ENCODE peak calls at places on chromosomes 11 and 22, in seven cellular contexts. Y is ovary, A is tibial nerve, T is upper lobe of left lung, O is K562, R is body of pancreas, U is breast epithelium. P is an unnamed sample. For H3K4me1, the result is how much of the 10 kb centered on the place peaks cover.

GRCh38 chr11:13040969-13041561 is 31.9 kb downstream of the RASSF10 start:
- DNase-seq in Y (no peak), A (no peak), T (no peak), O (peak), R (no peak), U (no peak), P (no peak)

GRCh38 chr11:14687943-14688627 is 44.5 kb downstream of the PDE3B start:
- DNase-seq in Y (no peak), A (no peak), T (no peak), O (no peak), R (no peak), U (no peak), P (no peak)

GRCh38 chr11:19772480-19772879 is 59.8 kb downstream of the NAV2 start:
- DNase-seq in Y (no peak), A (no peak), T (no peak), O (no peak), R (no peak), U (no peak), P (no peak)

GRCh38 chr22:28798810-28799124 is 1.6 kb downstream of the XBP1 start:
- DNase-seq in Y (no peak), A (no peak), T (no peak), O (no peak), R (no peak), U (no peak), P (no peak)

GRCh38 chr22:32584650-32585049 is 110.0 kb downstream of the FBXO7 start:
- DNase-seq in Y (no peak), A (no peak), T (no peak), O (no peak), R (no peak), U (no peak), P (no peak)

GRCh38 chr11:38530226-38530625 is 1932.2 kb upstream of the RAG2 start:
- DNase-seq in Y (no peak), A (no peak), T (no peak), O (no peak), R (no peak), U (no peak), P (no peak)

GRCh38 chr11:84273541-84273940 is 987.4 kb upstream of the CCDC90B start:
- DNase-seq in Y (no peak), A (no peak), T (no peak), O (no peak), R (no peak), U (no peak), P (no peak)

GRCh38 chr11:1751521-1751921 is 1.1 kb upstream of the IFITM10 start:
- DNase-seq in Y (no peak), A (no peak), T (no peak), O (no peak), R (no peak), U (no peak), P (no peak)

GRCh38 chr22:48315415-48316244 is 1512.0 kb downstream of the BRD1 start:
- DNase-seq in Y (no peak), A (no peak), T (no peak), O (no peak), R (no peak), U (no peak), P (peak)

GRCh38 chr11:36672815-36673450 is 74.9 kb upstream of the RAG2 start:
- DNase-seq in Y (no peak), A (no peak), T (no peak), O (peak), R (no peak), U (no peak), P (no peak)

GRCh38 chr22:42803454-42803853 is 53.6 kb downstream of the ARFGAP3 start:
- DNase-seq in Y (no peak), A (no peak), T (no peak), O (no peak), R (peak), U (peak), P (peak)

GRCh38 chr11:98398508-98398907 is 622.2 kb upstream of the CNTN5 start:
- DNase-seq in Y (no peak), A (no peak), T (no peak), O (no peak), R (no peak), U (no peak), P (no peak)

GRCh38 chr11:5335166-5335565 is 8.2 kb downstream of the OR51B5 start:
- DNase-seq in Y (no peak), A (no peak), T (no peak), O (peak), R (no peak), U (no peak), P (no peak)

GRCh38 chr22:32579533-32580220 is 105.1 kb downstream of the FBXO7 start:
- DNase-seq in Y (no peak), A (no peak), T (no peak), O (no peak), R (no peak), U (no peak), P (peak)

GRCh38 chr11:121250843-121251242 is 41.7 kb upstream of the SC5D start:
- DNase-seq in Y (no peak), A (no peak), T (no peak), O (no peak), R (no peak), U (no peak), P (no peak)

GRCh38 chr22:40487663-40488249 is 117.4 kb downstream of the SGSM3 start:
- DNase-seq in Y (no peak), A (no peak), T (no peak), O (no peak), R (no peak), U (no peak), P (no peak)

GRCh38 chr11:75126564-75126963 is 24.3 kb upstream of the SLCO2B1 start:
- DNase-seq in Y (no peak), A (no peak), T (no peak), O (no peak), R (no peak), U (no peak), P (no peak)

GRCh38 chr11:33043221-33043833 is 4.0 kb downstream of the TCP11L1 start:
- DNase-seq in Y (no peak), A (no peak), T (no peak), O (no peak), R (no peak), U (no peak), P (no peak)

GRCh38 chr22:24435861-24436351 is 8.5 kb downstream of the ADORA2A start:
- DNase-seq in Y (no peak), A (peak), T (no peak), O (no peak), R (no peak), U (no peak), P (no peak)

GRCh38 chr11:31974737-31975136 is 116.1 kb upstream of the RCN1 start:
- DNase-seq in Y (no peak), A (no peak), T (no peak), O (no peak), R (no peak), U (no peak), P (no peak)

DNA sequence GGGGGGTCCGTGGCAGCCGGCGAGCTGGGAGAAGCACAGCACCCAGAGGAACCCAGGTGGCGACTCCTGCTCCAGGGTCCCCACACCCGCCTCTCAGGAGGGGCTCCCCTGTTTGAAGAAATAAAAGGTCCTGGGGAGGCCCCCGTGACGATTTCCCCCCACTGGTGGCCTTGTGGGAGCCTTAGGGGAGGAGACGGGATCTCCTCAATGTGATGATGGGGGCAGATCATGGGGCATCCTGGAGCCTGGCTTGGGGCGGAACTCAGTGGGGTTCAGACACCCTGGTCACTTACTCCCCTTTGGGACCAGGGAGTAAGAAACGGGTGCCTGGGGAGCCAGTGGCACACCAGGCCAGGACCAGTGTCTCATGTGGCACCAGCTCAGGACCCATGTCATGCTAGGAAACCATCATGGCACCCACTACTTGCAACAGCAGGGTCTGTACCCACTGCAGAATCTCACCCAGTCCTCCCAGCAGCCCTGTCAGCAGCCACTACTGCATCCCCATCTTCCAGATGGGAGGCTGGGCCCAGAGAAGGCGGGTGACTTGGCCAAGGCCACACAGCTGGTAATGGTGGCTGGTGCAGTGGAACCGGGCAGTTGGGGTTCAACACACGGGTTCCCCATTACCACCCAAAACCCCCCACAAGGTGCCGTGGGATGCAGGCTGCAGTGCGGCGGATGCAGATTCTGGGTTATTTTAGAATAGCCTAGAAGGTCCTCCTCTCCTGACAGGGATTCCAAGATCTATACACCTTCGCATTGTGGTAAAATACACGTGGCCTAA is 130.7 kb downstream of the CTTN start:
- DNase-seq in Y (no peak), A (no peak), T (no peak), O (no peak), R (no peak), U (no peak), P (peak)
- TF ChIP-seq POLR2A in Y (no peak), A (no peak), T (no peak), O (no peak), R (no peak), U (no peak), P (no peak)

GRCh38 chr11:117953029-117953671 is 23.9 kb upstream of the TMPRSS13 start:
- DNase-seq in Y (no peak), A (no peak), T (no peak), O (peak), R (no peak), U (no peak), P (no peak)

GRCh38 chr11:117946842-117947526 is 17.8 kb upstream of the TMPRSS13 start:
- DNase-seq in Y (peak), A (peak), T (no peak), O (peak), R (peak), U (peak), P (peak)

GRCh38 chr11:117950999-117951961 is 22.1 kb upstream of the TMPRSS13 start:
- DNase-seq in Y (no peak), A (no peak), T (peak), O (no peak), R (no peak), U (no peak), P (no peak)

GRCh38 chr11:117949062-117949461 is 19.9 kb upstream of the TMPRSS13 start:
- DNase-seq in Y (no peak), A (no peak), T (no peak), O (no peak), R (no peak), U (no peak), P (no peak)

DNA sequence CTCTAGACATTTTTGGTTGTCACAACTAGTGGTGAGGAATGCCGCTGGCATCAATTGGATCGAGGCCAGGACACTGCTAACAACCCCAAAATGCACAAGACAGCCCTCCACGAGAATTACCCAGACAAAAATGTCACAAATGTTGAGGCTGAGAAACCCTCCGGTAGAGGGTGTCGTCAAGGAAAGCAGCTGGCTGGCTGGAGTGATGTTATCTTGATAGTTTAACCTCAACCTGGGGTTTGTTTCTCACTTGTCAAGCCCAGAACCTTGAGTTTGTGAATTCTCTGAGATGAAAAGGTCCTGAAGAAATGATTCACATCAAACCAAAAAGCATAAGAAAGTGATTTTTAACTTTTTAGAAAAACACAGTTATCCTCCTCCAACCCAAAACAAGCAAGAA is 21.1 kb upstream of the TMPRSS13 start:
- DNase-seq in Y (no peak), A (no peak), T (no peak), O (peak), R (no peak), U (no peak), P (no peak)
- H3K4me3 ChIP-seq in Y (no peak), A (no peak), T (no peak), O (no peak), R (no peak), U (no peak), P (no peak)

GRCh38 chr22:27757928-27758525 is 43.5 kb downstream of the MN1 start:
- DNase-seq in Y (no peak), A (no peak), T (no peak), O (no peak), R (no peak), U (no peak), P (no peak)
- H3K4me1 ChIP-seq in Y (under half), A (under half), T (under half), O (under half), R (under half), U (under half), P (under half)

GRCh38 chr22:46267431-46268279 is at the start of gene TTC38:
- DNase-seq in Y (peak), A (peak), T (peak), O (peak), R (peak), U (peak), P (peak)
- TF ChIP-seq POLR2A in Y (peak), A (peak), T (peak), O (peak), R (peak), U (no peak), P (peak)

GRCh38 chr11:58055806-58056401 is 25.2 kb downstream of the OR6Q1 start:
- DNase-seq in Y (no peak), A (no peak), T (no peak), O (no peak), R (no peak), U (no peak), P (no peak)

GRCh38 chr11:58057481-58057880 is 26.7 kb downstream of the OR6Q1 start:
- DNase-seq in Y (no peak), A (no peak), T (no peak), O (no peak), R (no peak), U (no peak), P (no peak)

GRCh38 chr11:58060535-58060934 is 29.8 kb downstream of the OR6Q1 start:
- DNase-seq in Y (no peak), A (no peak), T (no peak), O (no peak), R (no peak), U (no peak), P (no peak)

GRCh38 chr11:58059011-58059358 is 28.2 kb downstream of the OR6Q1 start:
- DNase-seq in Y (no peak), A (no peak), T (no peak), O (no peak), R (no peak), U (no peak), P (no peak)

GRCh38 chr11:58058276-58059010 is 27.7 kb downstream of the OR6Q1 start:
- DNase-seq in Y (no peak), A (no peak), T (peak), O (no peak), R (peak), U (no peak), P (no peak)
- H3K4me3 ChIP-seq in Y (no peak), A (no peak), T (no peak), O (no peak), R (no peak), U (no peak), P (no peak)

DNA sequence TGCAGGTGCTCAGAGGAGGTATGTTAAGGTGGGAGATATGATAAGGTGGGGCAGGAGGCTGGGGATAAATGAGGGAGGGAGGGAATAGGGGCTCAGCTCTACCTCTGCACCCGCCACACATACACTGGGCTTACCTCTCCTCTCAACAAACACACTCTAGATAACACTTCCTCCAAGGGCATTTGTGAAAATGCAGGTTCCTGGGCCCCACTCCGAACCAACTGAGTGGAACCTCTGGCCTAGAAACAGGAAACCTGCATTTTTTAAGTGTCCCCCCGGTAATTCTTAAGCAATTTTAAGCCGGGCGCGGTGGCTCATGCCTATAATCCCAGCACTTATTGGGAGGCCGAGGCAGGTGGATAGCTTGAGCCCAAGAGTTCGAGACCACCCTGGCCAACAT is 46.5 kb upstream of the CD5 start:
- DNase-seq in Y (no peak), A (no peak), T (no peak), O (no peak), R (no peak), U (no peak), P (no peak)
- H3K4me1 ChIP-seq in Y (under half), A (under half), T (under half), O (under half), R (under half), U (under half), P (under half)

GRCh38 chr11:119029340-119030028 is 1.2 kb downstream of the SLC37A4 start:
- DNase-seq in Y (no peak), A (no peak), T (no peak), O (peak), R (peak), U (no peak), P (peak)

GRCh38 chr11:119030029-119030328 is 698 bp downstream of the SLC37A4 start:
- DNase-seq in Y (no peak), A (no peak), T (no peak), O (no peak), R (no peak), U (no peak), P (no peak)

GRCh38 chr11:119029069-119029339 is 1.7 kb downstream of the SLC37A4 start:
- DNase-seq in Y (no peak), A (no peak), T (no peak), O (peak), R (peak), U (no peak), P (no peak)

GRCh38 chr11:119031912-119032280 is 1.2 kb upstream of the SLC37A4 start:
- DNase-seq in Y (no peak), A (no peak), T (no peak), O (no peak), R (no peak), U (no peak), P (no peak)

DNA sequence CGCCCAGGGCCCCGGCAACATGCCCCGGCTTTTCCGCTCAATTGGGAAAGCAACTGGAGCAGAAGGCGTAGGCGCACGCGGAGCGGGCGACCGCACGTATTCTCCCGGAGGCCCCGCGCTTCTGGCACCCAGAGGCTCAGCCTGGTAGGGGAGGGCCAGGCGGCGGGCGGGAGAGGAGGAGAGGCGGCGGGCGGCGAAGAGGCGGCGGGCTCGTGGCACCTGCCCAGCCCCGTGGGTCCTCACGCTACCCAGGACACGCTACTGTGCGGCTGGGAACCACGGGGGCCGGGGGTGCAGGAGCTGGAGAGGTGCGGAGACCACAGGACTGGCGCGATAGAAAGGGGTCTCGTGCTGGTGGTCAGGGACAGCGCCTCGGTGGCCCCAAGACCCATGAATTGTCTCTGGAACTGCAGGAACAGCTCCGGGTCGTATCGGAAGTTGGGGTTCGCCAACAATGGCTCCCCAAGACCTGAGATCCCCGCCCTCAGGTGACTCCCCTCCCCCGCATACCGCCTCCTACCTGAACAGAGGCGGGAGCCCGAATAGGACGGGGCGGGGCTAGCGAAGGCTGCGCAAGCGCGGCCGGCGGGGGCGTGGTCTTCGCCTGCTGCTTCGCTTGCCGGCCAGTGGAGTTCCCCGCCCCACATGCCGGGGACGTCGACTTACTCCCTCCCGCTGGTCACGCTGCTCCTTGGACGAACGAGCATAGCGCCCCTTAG is at the start of gene SLC37A4:
- DNase-seq in Y (peak), A (peak), T (peak), O (peak), R (peak), U (peak), P (peak)
- TF ChIP-seq POLR2A in Y (no peak), A (peak), T (peak), O (peak), R (peak), U (no peak), P (peak)

GRCh38 chr22:30279389-30279788 is 9.9 kb downstream of the CASTOR1 start:
- DNase-seq in Y (no peak), A (no peak), T (peak), O (no peak), R (no peak), U (no peak), P (no peak)

GRCh38 chr22:30277547-30278344 is 11.1 kb upstream of the OSM start:
- DNase-seq in Y (no peak), A (no peak), T (no peak), O (no peak), R (no peak), U (no peak), P (no peak)

GRCh38 chr22:30282616-30283046 is 6.7 kb downstream of the CASTOR1 start:
- DNase-seq in Y (no peak), A (no peak), T (no peak), O (no peak), R (no peak), U (no peak), P (no peak)

GRCh38 chr22:30280495-30280894 is 8.8 kb downstream of the CASTOR1 start:
- DNase-seq in Y (no peak), A (no peak), T (no peak), O (no peak), R (no peak), U (no peak), P (no peak)

DNA sequence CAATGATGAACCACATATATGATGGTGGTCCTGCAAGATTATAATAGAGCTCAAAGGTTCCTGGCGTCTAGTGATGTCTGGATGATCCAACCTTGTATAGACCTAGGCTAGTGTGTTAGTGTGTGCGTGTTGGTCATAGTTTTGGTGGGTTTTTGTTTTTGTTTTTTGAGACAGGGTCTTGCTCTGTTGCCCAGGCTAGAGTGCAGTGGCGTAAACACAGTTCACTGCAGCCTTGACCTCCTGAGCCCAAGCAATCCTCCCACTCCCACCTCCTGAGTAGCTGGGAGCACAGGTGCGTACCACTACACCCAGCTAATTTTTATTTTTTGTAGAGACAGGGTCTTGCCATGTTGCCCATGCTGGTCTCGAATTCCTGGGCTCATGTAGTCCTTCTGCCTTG is 9.4 kb downstream of the CASTOR1 start:
- DNase-seq in Y (no peak), A (no peak), T (no peak), O (no peak), R (no peak), U (no peak), P (no peak)
- H3K4me3 ChIP-seq in Y (no peak), A (no peak), T (no peak), O (no peak), R (no peak), U (no peak), P (no peak)